ENCODE peak calls at places on chromosomes 16 and 17, in seven cellular contexts. K is AG08395, S is activated gamma-delta T cell treated with Interleukin-2 at 50 U/mL for 16 hours, J is upper lobe of right lung, H is GM04504, E is heart right ventricle, O is cardiac muscle cell. Q is an unnamed sample.

GRCh38 chr16:19967561-19967960 is 82.9 kb upstream of the GPRC5B start:
- DNase-seq in K (no peak), S (no peak), J (no peak), H (no peak), E (no peak), O (no peak), Q (no peak)

GRCh38 chr17:75240394-75241142 is 20.8 kb downstream of the GGA3 start:
- DNase-seq in K (peak), S (no peak), J (no peak), H (no peak), E (no peak), O (peak), Q (no peak)

GRCh38 chr16:58732545-58733247 is 1.4 kb downstream of the GOT2 start:
- DNase-seq in K (no peak), S (no peak), J (no peak), H (no peak), E (no peak), O (no peak), Q (no peak)

GRCh38 chr16:57268804-57269800 is 15.4 kb downstream of the PLLP start:
- DNase-seq in K (no peak), S (no peak), J (peak), H (no peak), E (peak), O (peak), Q (peak)

GRCh38 chr17:510223-510917 is 157.8 kb upstream of the RPH3AL start:
- DNase-seq in K (no peak), S (no peak), J (no peak), H (no peak), E (no peak), O (no peak), Q (no peak)

GRCh38 chr17:46191332-46192210 is 1.7 kb downstream of the KANSL1 start:
- DNase-seq in K (peak), S (no peak), J (no peak), H (no peak), E (no peak), O (peak), Q (no peak)

GRCh38 chr17:58394534-58395223 is 22.7 kb downstream of the RNF43 start:
- DNase-seq in K (no peak), S (no peak), J (no peak), H (no peak), E (no peak), O (no peak), Q (no peak)

GRCh38 chr17:55693244-55694216 is 29.1 kb downstream of the TMEM100 start:
- DNase-seq in K (peak), S (no peak), J (no peak), H (peak), E (no peak), O (no peak), Q (no peak)

GRCh38 chr17:35449371-35449931 is 885 bp upstream of the SLFN13 start:
- DNase-seq in K (no peak), S (no peak), J (peak), H (no peak), E (peak), O (peak), Q (peak)

GRCh38 chr17:57517519-57518342 is 227.4 kb downstream of the CCDC182 start:
- DNase-seq in K (no peak), S (no peak), J (no peak), H (no peak), E (no peak), O (no peak), Q (no peak)

GRCh38 chr17:1989135-1989534 is 36.0 kb downstream of the RTN4RL1 start:
- DNase-seq in K (peak), S (no peak), J (no peak), H (peak), E (no peak), O (no peak), Q (no peak)

GRCh38 chr16:57202095-57202886 is 16.2 kb downstream of the RSPRY1 start:
- DNase-seq in K (no peak), S (no peak), J (no peak), H (no peak), E (no peak), O (no peak), Q (no peak)

GRCh38 chr17:82993005-82993404 is 86.4 kb upstream of the METRNL start:
- DNase-seq in K (no peak), S (no peak), J (no peak), H (no peak), E (no peak), O (no peak), Q (no peak)

GRCh38 chr17:29133146-29133713 is 47.0 kb downstream of the MYO18A start:
- DNase-seq in K (peak), S (no peak), J (no peak), H (peak), E (peak), O (peak), Q (no peak)

GRCh38 chr16:9527976-9528375 is 436.5 kb downstream of the HAPSTR1 start:
- DNase-seq in K (no peak), S (no peak), J (no peak), H (no peak), E (no peak), O (peak), Q (no peak)

GRCh38 chr17:17484451-17484899 is 7.7 kb downstream of the MED9 start:
- DNase-seq in K (no peak), S (no peak), J (peak), H (no peak), E (no peak), O (no peak), Q (peak)

GRCh38 chr16:84730406-84731106 is 30.8 kb downstream of the USP10 start:
- DNase-seq in K (peak), S (peak), J (peak), H (peak), E (peak), O (peak), Q (no peak)

GRCh38 chr17:8839410-8839935 is 28.0 kb downstream of the PIK3R6 start:
- DNase-seq in K (no peak), S (no peak), J (no peak), H (no peak), E (no peak), O (no peak), Q (no peak)

Q was measured in Right ventricle myocardium inferior.